ENCODE peak calls at places on chromosomes 16 and 17, in nine cellular contexts. D is lower lobe of right lung, M is RWPE2, Z is brain microvascular endothelial cell, P is mammary epithelial cell, U is tibial nerve, B is uterus, L is neural progenitor cell, W is heart left ventricle. S is an unnamed sample.

GRCh38 chr17:18108400-18109312 is at the start of gene MYO15A:
- DNase-seq in D (no peak), M (no peak), Z (no peak), P (no peak), U (no peak), B (no peak), L (no peak), W (no peak), S (no peak)

GRCh38 chr16:68732068-68732680 is 4.9 kb upstream of the CDH1 start:
- DNase-seq in D (peak), M (peak), Z (no peak), P (peak), U (no peak), B (no peak), L (peak), W (no peak), S (no peak)

GRCh38 chr17:7580631-7581554 is 1.5 kb downstream of the CD68 start:
- DNase-seq in D (no peak), M (peak), Z (no peak), P (peak), U (no peak), B (no peak), L (no peak), W (no peak), S (no peak)

GRCh38 chr17:63369233-63369632 is 76.9 kb downstream of the CYB561 start:
- DNase-seq in D (no peak), M (no peak), Z (peak), P (no peak), U (no peak), B (no peak), L (no peak), W (no peak), S (no peak)

GRCh38 chr16:8716592-8716991 is 42.2 kb downstream of the ABAT start:
- DNase-seq in D (no peak), M (peak), Z (no peak), P (peak), U (no peak), B (no peak), L (no peak), W (no peak), S (no peak)

GRCh38 chr16:56542039-56542438 is 22.2 kb upstream of the BBS2 start:
- DNase-seq in D (no peak), M (no peak), Z (no peak), P (no peak), U (no peak), B (no peak), L (no peak), W (no peak), S (no peak)

GRCh38 chr16:89052824-89053724 is 40.6 kb upstream of the ACSF3 start:
- DNase-seq in D (no peak), M (no peak), Z (no peak), P (peak), U (no peak), B (no peak), L (no peak), W (peak), S (peak)

GRCh38 chr17:57677301-57677700 is 67.8 kb downstream of the CCDC182 start:
- DNase-seq in D (no peak), M (no peak), Z (no peak), P (no peak), U (no peak), B (no peak), L (no peak), W (no peak), S (no peak)

GRCh38 chr16:47311738-47312505 is 148.9 kb downstream of the ITFG1 start:
- DNase-seq in D (no peak), M (no peak), Z (no peak), P (peak), U (no peak), B (no peak), L (peak), W (no peak), S (peak)

GRCh38 chr16:48597563-48598392 is 12.2 kb downstream of the N4BP1 start:
- DNase-seq in D (no peak), M (no peak), Z (no peak), P (no peak), U (no peak), B (no peak), L (no peak), W (no peak), S (no peak)

GRCh38 chr16:49793244-49793643 is 62.7 kb downstream of the ZNF423 start:
- DNase-seq in D (no peak), M (no peak), Z (no peak), P (no peak), U (no peak), B (no peak), L (no peak), W (no peak), S (no peak)

GRCh38 chr16:47110939-47111338 is 32.8 kb downstream of the NETO2 start:
- DNase-seq in D (no peak), M (no peak), Z (no peak), P (peak), U (no peak), B (no peak), L (peak), W (no peak), S (no peak)

GRCh38 chr16:51433597-51433996 is 282.5 kb upstream of the SALL1 start:
- DNase-seq in D (no peak), M (no peak), Z (no peak), P (no peak), U (no peak), B (no peak), L (no peak), W (no peak), S (no peak)

GRCh38 chr17:34067009-34067408 is 188.1 kb upstream of the CCL2 start:
- DNase-seq in D (no peak), M (no peak), Z (no peak), P (no peak), U (no peak), B (no peak), L (no peak), W (no peak), S (no peak)

GRCh38 chr17:82434216-82434565 is 15.8 kb upstream of the OGFOD3 start:
- DNase-seq in D (no peak), M (no peak), Z (no peak), P (no peak), U (no peak), B (no peak), L (no peak), W (no peak), S (no peak)

GRCh38 chr16:58931436-58931835 is 197.3 kb upstream of the GOT2 start:
- DNase-seq in D (no peak), M (no peak), Z (no peak), P (no peak), U (no peak), B (no peak), L (no peak), W (no peak), S (no peak)

GRCh38 chr17:1736348-1737281 is 6.1 kb upstream of the SERPINF2 start:
- DNase-seq in D (peak), M (peak), Z (peak), P (peak), U (peak), B (peak), L (no peak), W (peak), S (no peak)

GRCh38 chr17:49224997-49225337 is 5.6 kb downstream of the PHOSPHO1 start:
- DNase-seq in D (no peak), M (no peak), Z (no peak), P (no peak), U (no peak), B (no peak), L (no peak), W (no peak), S (no peak)

GRCh38 chr16:69089091-69089912 is 16.2 kb upstream of the HAS3 start:
- DNase-seq in D (peak), M (no peak), Z (peak), P (no peak), U (no peak), B (no peak), L (peak), W (peak), S (peak)

GRCh38 chr17:80486692-80487091 is 10.3 kb upstream of the NPTX1 start:
- DNase-seq in D (no peak), M (no peak), Z (no peak), P (no peak), U (no peak), B (no peak), L (no peak), W (no peak), S (no peak)

GRCh38 chr16:13113786-13114185 is 212.4 kb downstream of the SHISA9 start:
- DNase-seq in D (no peak), M (no peak), Z (no peak), P (no peak), U (no peak), B (no peak), L (no peak), W (no peak), S (no peak)

GRCh38 chr16:48499822-48500440 is 110.0 kb downstream of the N4BP1 start:
- DNase-seq in D (no peak), M (no peak), Z (peak), P (peak), U (peak), B (peak), L (no peak), W (no peak), S (no peak)

GRCh38 chr17:9229160-9229825 is 208.0 kb downstream of the NTN1 start:
- DNase-seq in D (no peak), M (no peak), Z (no peak), P (no peak), U (no peak), B (no peak), L (no peak), W (peak), S (no peak)

GRCh38 chr17:63929860-63930766 is 2.0 kb downstream of the CD79B start:
- DNase-seq in D (no peak), M (no peak), Z (no peak), P (no peak), U (no peak), B (peak), L (no peak), W (peak), S (no peak)

GRCh38 chr16:78675312-78675711 is 575.9 kb downstream of the WWOX start:
- DNase-seq in D (no peak), M (no peak), Z (no peak), P (no peak), U (no peak), B (no peak), L (no peak), W (no peak), S (no peak)

GRCh38 chr17:66301864-66302741 is at the start of gene PRKCA:
- DNase-seq in D (peak), M (peak), Z (peak), P (peak), U (peak), B (peak), L (peak), W (peak), S (peak)

GRCh38 chr16:24853830-24854229 is 8.1 kb downstream of the SLC5A11 start:
- DNase-seq in D (no peak), M (no peak), Z (peak), P (peak), U (no peak), B (peak), L (no peak), W (peak), S (peak)

GRCh38 chr17:67779098-67779672 is 46.1 kb upstream of the BPTF start:
- DNase-seq in D (no peak), M (no peak), Z (peak), P (peak), U (peak), B (no peak), L (peak), W (peak), S (no peak)

GRCh38 chr17:67460097-67460496 is 83.0 kb downstream of the PITPNC1 start:
- DNase-seq in D (no peak), M (no peak), Z (no peak), P (no peak), U (no peak), B (no peak), L (peak), W (no peak), S (no peak)

GRCh38 chr16:13397126-13397525 is 495.7 kb downstream of the SHISA9 start:
- DNase-seq in D (no peak), M (no peak), Z (no peak), P (no peak), U (no peak), B (no peak), L (no peak), W (no peak), S (no peak)

GRCh38 chr17:16108858-16109257 is 106.5 kb downstream of the NCOR1 start:
- DNase-seq in D (no peak), M (no peak), Z (no peak), P (no peak), U (no peak), B (no peak), L (no peak), W (no peak), S (no peak)

GRCh38 chr17:16104189-16104588 is 104.6 kb downstream of the TTC19 start:
- DNase-seq in D (no peak), M (no peak), Z (no peak), P (no peak), U (no peak), B (no peak), L (no peak), W (no peak), S (no peak)

GRCh38 chr17:16108386-16108785 is 106.9 kb downstream of the NCOR1 start:
- DNase-seq in D (no peak), M (no peak), Z (no peak), P (no peak), U (no peak), B (no peak), L (no peak), W (no peak), S (no peak)

GRCh38 chr17:16106161-16106891 is 106.7 kb downstream of the TTC19 start:
- DNase-seq in D (no peak), M (no peak), Z (no peak), P (no peak), U (no peak), B (peak), L (no peak), W (no peak), S (peak)

DNA sequence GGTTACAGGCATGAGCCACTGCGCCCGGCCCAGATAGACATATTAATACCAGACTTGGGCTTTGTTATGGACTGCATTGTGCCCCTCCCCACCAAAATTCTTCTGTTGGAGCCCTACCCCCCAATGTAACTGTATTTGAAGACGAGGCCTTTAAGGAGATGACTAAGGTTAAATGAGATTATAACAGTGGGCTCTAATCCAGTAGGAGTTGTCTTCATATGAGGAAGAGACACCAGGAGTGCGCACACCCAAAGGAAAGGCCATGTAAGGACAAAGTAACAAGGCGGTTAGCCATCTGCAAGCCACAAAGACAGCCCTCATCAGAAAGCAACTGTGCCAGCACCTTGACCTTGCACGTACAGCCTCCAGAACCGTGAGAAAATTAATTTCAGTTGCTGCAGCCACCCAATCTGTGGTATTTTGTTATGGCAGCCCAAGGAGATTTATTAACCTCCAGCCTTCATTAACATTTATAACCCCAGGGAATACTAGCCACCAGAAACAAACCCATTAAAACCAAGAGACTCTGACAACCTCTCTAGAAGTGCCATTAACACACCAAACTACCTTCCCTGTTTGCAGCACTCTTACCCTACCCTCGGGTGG is 107.6 kb downstream of the TTC19 start:
- DNase-seq in D (no peak), M (no peak), Z (no peak), P (no peak), U (no peak), B (no peak), L (no peak), W (no peak), S (no peak)
- H3K27ac ChIP-seq in D (no peak), M (no peak), Z (no peak), P (no peak), U (no peak), B (peak), L (no peak), W (peak), S (peak)

DNA sequence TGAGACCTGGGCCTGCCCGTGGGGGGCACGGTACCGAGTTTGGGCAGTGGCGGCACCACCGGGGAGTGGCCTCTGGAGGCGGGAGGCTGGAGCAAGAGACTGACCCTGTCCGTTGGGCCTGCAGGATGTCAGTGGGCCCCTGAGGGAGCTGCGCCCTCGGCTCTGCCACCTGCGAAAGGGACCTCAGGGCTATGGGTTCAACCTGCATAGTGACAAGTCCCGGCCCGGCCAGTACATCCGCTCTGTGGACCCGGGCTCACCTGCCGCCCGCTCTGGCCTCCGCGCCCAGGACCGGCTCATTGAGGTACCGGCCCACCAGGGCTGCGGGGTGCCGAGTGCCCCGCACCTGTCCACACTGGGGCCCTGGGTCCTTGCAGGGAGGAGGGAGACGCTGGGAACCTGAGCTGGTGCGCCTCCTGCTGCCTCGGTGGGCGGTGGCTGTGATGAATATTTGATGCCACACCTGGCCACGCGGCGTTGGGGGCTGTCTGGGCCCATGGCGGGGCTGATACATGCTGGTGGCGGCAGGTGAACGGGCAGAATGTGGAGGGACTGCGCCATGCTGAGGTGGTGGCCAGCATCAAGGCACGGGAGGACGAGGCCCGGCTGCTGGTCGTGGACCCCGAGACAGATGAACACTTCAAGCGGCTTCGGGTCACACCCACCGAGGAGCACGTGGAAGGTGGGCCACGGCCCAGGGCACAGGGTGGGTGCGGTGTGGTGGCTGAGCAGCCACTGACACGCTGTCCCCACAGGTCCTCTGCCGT is 9.7 kb downstream of the NHERF2 start:
- DNase-seq in D (no peak), M (peak), Z (no peak), P (no peak), U (no peak), B (no peak), L (no peak), W (no peak), S (no peak)
- H3K27ac ChIP-seq in D (peak), M (peak), Z (peak), P (no peak), U (peak), B (peak), L (peak), W (peak), S (peak)

DNA sequence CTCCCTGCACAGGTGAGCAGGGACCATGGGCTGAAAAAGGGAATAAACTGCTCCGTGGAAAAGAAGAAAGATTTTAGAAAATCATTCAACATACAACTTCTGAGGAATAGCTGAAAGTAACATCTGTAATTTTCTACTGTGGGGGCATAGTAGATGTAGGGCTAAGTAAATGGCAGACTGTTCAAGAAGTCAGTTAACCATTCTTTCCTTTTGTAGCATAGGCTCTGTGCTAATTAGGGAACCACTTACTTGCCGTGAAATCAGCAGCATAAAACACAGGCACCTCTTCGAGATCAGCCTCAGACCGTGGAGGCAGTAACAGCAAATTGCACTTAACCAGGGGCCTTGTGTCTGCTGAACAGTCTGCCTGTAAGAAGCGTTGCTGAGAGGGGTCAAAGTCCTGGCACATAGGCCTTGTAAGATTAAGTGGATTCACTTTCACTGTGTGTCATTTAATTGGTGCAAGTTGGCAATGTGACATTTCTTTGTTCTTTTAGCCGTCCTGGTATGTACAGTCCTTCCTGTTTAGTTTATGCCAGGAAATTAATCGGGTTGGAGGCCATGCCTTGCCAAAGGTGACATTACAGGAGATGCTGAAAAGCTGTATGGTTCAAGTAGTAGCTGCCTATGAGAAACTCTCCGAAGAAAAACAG is 10.4 kb downstream of the COG1 start:
- DNase-seq in D (no peak), M (no peak), Z (no peak), P (no peak), U (no peak), B (peak), L (no peak), W (no peak), S (no peak)
- H3K27ac ChIP-seq in D (peak), M (no peak), Z (no peak), P (no peak), U (no peak), B (no peak), L (no peak), W (peak), S (no peak)

GRCh38 chr17:43517615-43518386 is 28.3 kb downstream of the ETV4 start:
- DNase-seq in D (no peak), M (no peak), Z (peak), P (peak), U (no peak), B (no peak), L (no peak), W (no peak), S (peak)
- H3K27ac ChIP-seq in D (no peak), M (no peak), Z (peak), P (no peak), U (no peak), B (no peak), L (no peak), W (peak), S (peak)

DNA sequence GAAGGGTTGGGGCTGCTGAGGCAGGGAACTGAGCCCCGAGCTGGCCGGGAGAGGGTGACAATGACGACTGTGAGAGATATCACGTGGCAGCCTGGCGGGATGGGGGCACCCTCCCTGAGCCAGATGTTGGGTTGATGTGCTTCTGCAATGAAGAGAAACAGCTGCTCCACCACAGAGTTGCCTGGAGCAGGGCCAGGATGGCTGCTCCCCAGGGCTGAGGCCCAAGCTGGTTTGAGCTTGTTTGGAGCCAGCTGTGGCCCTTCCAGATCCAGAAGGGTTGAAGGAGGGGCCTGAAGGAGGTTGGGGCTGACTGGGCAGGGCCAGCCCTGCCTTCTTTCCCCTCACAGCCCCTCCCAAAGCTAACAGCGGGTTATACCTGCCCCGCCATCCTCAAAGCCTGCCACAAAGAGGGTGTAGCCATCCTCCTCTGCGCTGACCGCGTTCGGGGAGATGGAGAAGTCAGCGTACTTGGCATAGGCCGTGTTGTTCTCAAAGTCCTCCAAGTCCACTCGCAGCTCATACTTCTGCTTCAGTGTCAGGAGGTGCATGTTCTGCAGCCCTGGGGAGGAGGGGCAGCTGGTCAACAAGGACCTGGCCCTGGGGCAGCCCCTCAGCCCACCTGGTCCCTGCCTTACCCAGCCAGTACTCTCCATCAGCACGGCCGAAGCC is 2.1 kb downstream of the MFAP4 start:
- DNase-seq in D (peak), M (no peak), Z (no peak), P (no peak), U (peak), B (peak), L (no peak), W (peak), S (peak)
- H3K27ac ChIP-seq in D (peak), M (peak), Z (no peak), P (no peak), U (peak), B (peak), L (no peak), W (peak), S (peak)